ENCODE peak calls at places on chromosomes 16 and 17, in eight cellular contexts. H, R, C, S, Q, V, N and A are unnamed samples.

GRCh38 chr17:75289832-75290337 is 652 bp upstream of the SLC25A19 start:
- DNase-seq in C (no peak), V (peak; percentile 40), R (peak; percentile 47), H (no peak), N (peak; percentile 69), S (peak; percentile 53), Q (peak; percentile 70), A (no peak)

GRCh38 chr17:80145076-80146075 is 1.6 kb downstream of the EIF4A3 start:
- DNase-seq in S (no peak), C (no peak), H (no peak), R (no peak), V (no peak), Q (no peak), N (no peak), A (no peak)

GRCh38 chr17:77235370-77236080 is 94.8 kb downstream of the SEC14L1 start:
- DNase-seq in H (no peak), C (no peak), N (peak; percentile 50), S (no peak), V (no peak), Q (peak; percentile 34), R (peak; percentile 54), A (no peak)

GRCh38 chr17:8140413-8141029 is 11.7 kb downstream of the PER1 start:
- DNase-seq in C (no peak), S (no peak), R (no peak), H (no peak), Q (no peak), N (no peak), V (no peak), A (no peak)

GRCh38 chr17:58316260-58316960 is 12.2 kb downstream of the TSPOAP1 start:
- DNase-seq in V (no peak), N (no peak), C (no peak), S (no peak), H (no peak), Q (no peak), R (no peak), A (no peak)

GRCh38 chr16:1877089-1877488 is 5.1 kb upstream of the MEIOB start:
- DNase-seq in Q (no peak), R (no peak), H (no peak), C (no peak), V (no peak), S (no peak), N (no peak), A (no peak)

GRCh38 chr17:77364381-77364911 is 223.7 kb downstream of the SEC14L1 start:
- DNase-seq in N (no peak), Q (no peak), S (no peak), H (no peak), C (no peak), V (no peak), R (no peak), A (no peak)

GRCh38 chr16:21566891-21567414 is 32.4 kb upstream of the METTL9 start:
- DNase-seq in H (no peak), R (peak; percentile 3), Q (no peak), S (no peak), N (no peak), V (no peak), C (no peak), A (no peak)